ENCODE peak calls at places on chromosome 9, in seven cellular contexts. I, S, Q, K, L, R and Z are unnamed samples.

GRCh38 chr9:127569819-127570401 is 42.2 kb upstream of the STXBP1 start:
- DNase-seq in I (peak; percentile 39), S (peak; percentile 51), Q (no peak), K (no peak), L (no peak), R (no peak), Z (no peak)

GRCh38 chr9:107155244-107155817 is 127.7 kb upstream of the RAD23B start:
- DNase-seq in I (no peak), S (no peak), Q (no peak), K (no peak), L (no peak), R (no peak), Z (no peak)

GRCh38 chr9:109520475-109521132 is 22.5 kb upstream of the PTPN3 start:
- DNase-seq in I (peak; percentile 70), S (peak; percentile 55), Q (peak; percentile 70), K (peak; percentile 57), L (no peak), R (peak; percentile 76), Z (no peak)

GRCh38 chr9:135103001-135103446 is 15.6 kb downstream of the OLFM1 start:
- DNase-seq in I (no peak), S (no peak), Q (no peak), K (no peak), L (no peak), R (no peak), Z (no peak)

GRCh38 chr9:21770877-21771560 is 31.4 kb upstream of the MTAP start:
- DNase-seq in I (no peak), S (no peak), Q (no peak), K (peak; percentile 53), L (no peak), R (peak; percentile 61), Z (no peak)

GRCh38 chr9:119289740-119290139 is 79.5 kb downstream of the BRINP1 start:
- DNase-seq in I (peak; percentile 35), S (peak; percentile 9), Q (no peak), K (peak; percentile 7), L (no peak), R (peak; percentile 63), Z (no peak)

GRCh38 chr9:100322954-100323536 is 29.7 kb downstream of the TEX10 start:
- DNase-seq in I (peak; percentile 49), S (peak; percentile 24), Q (no peak), K (peak; percentile 21), L (no peak), R (peak; percentile 65), Z (no peak)

GRCh38 chr9:137621131-137621757 is 2.4 kb downstream of the EHMT1 start:
- DNase-seq in I (no peak), S (peak; percentile 24), Q (no peak), K (no peak), L (no peak), R (no peak), Z (no peak)

GRCh38 chr9:21605489-21605931 is 123.4 kb upstream of the IFNE start:
- DNase-seq in I (no peak), S (no peak), Q (no peak), K (no peak), L (no peak), R (no peak), Z (no peak)

GRCh38 chr9:98861881-98862501 is 54.5 kb downstream of the GALNT12 start:
- DNase-seq in I (no peak), S (no peak), Q (no peak), K (no peak), L (no peak), R (no peak), Z (no peak)

GRCh38 chr9:34317436-34317835 is 11.6 kb downstream of the KIF24 start:
- DNase-seq in I (no peak), S (no peak), Q (no peak), K (no peak), L (no peak), R (no peak), Z (no peak)

GRCh38 chr9:24487946-24488345 is 57.8 kb downstream of the IZUMO3 start:
- DNase-seq in I (no peak), S (no peak), Q (no peak), K (no peak), L (no peak), R (no peak), Z (no peak)

GRCh38 chr9:84432746-84433145 is 92.2 kb upstream of the SLC28A3 start:
- DNase-seq in I (no peak), S (no peak), Q (no peak), K (no peak), L (no peak), R (no peak), Z (no peak)

GRCh38 chr9:18604971-18605370 is 131.0 kb downstream of the ADAMTSL1 start:
- DNase-seq in I (no peak), S (no peak), Q (no peak), K (no peak), L (no peak), R (no peak), Z (no peak)

GRCh38 chr9:135533674-135534073 is 12.3 kb upstream of the OBP2A start:
- DNase-seq in I (no peak), S (peak; percentile 3), Q (no peak), K (no peak), L (no peak), R (no peak), Z (no peak)

GRCh38 chr9:79662553-79662956 is 90.8 kb downstream of the TLE4 start:
- DNase-seq in I (no peak), S (no peak), Q (no peak), K (no peak), L (no peak), R (peak; percentile 86), Z (no peak)

GRCh38 chr9:8889100-8889499 is 1089.5 kb upstream of the DMAC1 start:
- DNase-seq in I (no peak), S (no peak), Q (no peak), K (no peak), L (no peak), R (no peak), Z (no peak)

GRCh38 chr9:70995511-70995910 is 125.9 kb downstream of the TRPM3 start:
- DNase-seq in I (no peak), S (no peak), Q (no peak), K (no peak), L (no peak), R (no peak), Z (no peak)

GRCh38 chr9:137441289-137441934 is at the start of gene ENTPD8:
- DNase-seq in I (no peak), S (no peak), Q (no peak), K (no peak), L (no peak), R (peak; percentile 47), Z (no peak)

GRCh38 chr9:110842169-110842568 is 173.6 kb downstream of the MUSK start:
- DNase-seq in I (no peak), S (no peak), Q (no peak), K (no peak), L (no peak), R (no peak), Z (no peak)

GRCh38 chr9:20835364-20836286 is 151.6 kb downstream of the FOCAD start:
- DNase-seq in I (no peak), S (no peak), Q (no peak), K (no peak), L (no peak), R (no peak), Z (no peak)

GRCh38 chr9:128078504-128079434 is 10.7 kb downstream of the SLC25A25 start:
- DNase-seq in I (no peak), S (no peak), Q (no peak), K (no peak), L (no peak), R (no peak), Z (no peak)

GRCh38 chr9:96486351-96487029 is 36.5 kb downstream of the HABP4 start:
- DNase-seq in I (no peak), S (no peak), Q (peak; percentile 49), K (peak; percentile 69), L (no peak), R (peak; percentile 19), Z (no peak)